ENCODE peak calls at places on chromosomes 3 and 15, in four cellular contexts. One of them, this sample, is unnamed.

GRCh38 chr3:129553771-129554170 is 10.8 kb downstream of the H1-8 start:
- DNase-seq in stimulated activated CD4-positive, alpha-beta T cell treated with anti-CD3 and anti-CD28 coated beads, TNF-alpha, amount 100 ng/mL, for 1 hour: no peak
- DNase-seq in body of pancreas: no peak
- DNase-seq in right cardiac atrium: peak; percentile 79
- DNase-seq in this sample: no peak

GRCh38 chr15:51708013-51708412 is 26.7 kb downstream of the SCG3 start:
- DNase-seq in stimulated activated CD4-positive, alpha-beta T cell treated with anti-CD3 and anti-CD28 coated beads, TNF-alpha, amount 100 ng/mL, for 1 hour: no peak
- DNase-seq in body of pancreas: peak; percentile 29
- DNase-seq in right cardiac atrium: no peak
- DNase-seq in this sample: no peak

GRCh38 chr3:186998937-186999368 is 68.6 kb downstream of the ST6GAL1 start:
- DNase-seq in stimulated activated CD4-positive, alpha-beta T cell treated with anti-CD3 and anti-CD28 coated beads, TNF-alpha, amount 100 ng/mL, for 1 hour: no peak
- DNase-seq in body of pancreas: no peak
- DNase-seq in right cardiac atrium: no peak
- DNase-seq in this sample: no peak

GRCh38 chr3:129106866-129107565 is 14.6 kb downstream of the RAB43 start:
- DNase-seq in stimulated activated CD4-positive, alpha-beta T cell treated with anti-CD3 and anti-CD28 coated beads, TNF-alpha, amount 100 ng/mL, for 1 hour: no peak
- DNase-seq in body of pancreas: peak; percentile 43
- DNase-seq in right cardiac atrium: no peak
- DNase-seq in this sample: no peak

GRCh38 chr3:129745253-129745652 is 138.8 kb upstream of the PLXND1 start:
- DNase-seq in stimulated activated CD4-positive, alpha-beta T cell treated with anti-CD3 and anti-CD28 coated beads, TNF-alpha, amount 100 ng/mL, for 1 hour: no peak
- DNase-seq in body of pancreas: no peak
- DNase-seq in right cardiac atrium: no peak
- DNase-seq in this sample: no peak

GRCh38 chr15:28098766-28099554 is at the start of gene OCA2:
- DNase-seq in stimulated activated CD4-positive, alpha-beta T cell treated with anti-CD3 and anti-CD28 coated beads, TNF-alpha, amount 100 ng/mL, for 1 hour: no peak
- DNase-seq in body of pancreas: peak; percentile 64
- DNase-seq in right cardiac atrium: peak; percentile 89
- DNase-seq in this sample: no peak

GRCh38 chr3:121491683-121492082 is 54.1 kb downstream of the POLQ start:
- DNase-seq in stimulated activated CD4-positive, alpha-beta T cell treated with anti-CD3 and anti-CD28 coated beads, TNF-alpha, amount 100 ng/mL, for 1 hour: no peak
- DNase-seq in body of pancreas: no peak
- DNase-seq in right cardiac atrium: no peak
- DNase-seq in this sample: no peak

GRCh38 chr3:30779686-30780287 is 114.7 kb downstream of the GADL1 start:
- DNase-seq in stimulated activated CD4-positive, alpha-beta T cell treated with anti-CD3 and anti-CD28 coated beads, TNF-alpha, amount 100 ng/mL, for 1 hour: no peak
- DNase-seq in body of pancreas: no peak
- DNase-seq in right cardiac atrium: no peak
- DNase-seq in this sample: no peak

GRCh38 chr3:141011511-141012262 is 39.5 kb upstream of the SPSB4 start:
- DNase-seq in stimulated activated CD4-positive, alpha-beta T cell treated with anti-CD3 and anti-CD28 coated beads, TNF-alpha, amount 100 ng/mL, for 1 hour: peak; percentile 15
- DNase-seq in body of pancreas: peak; percentile 85
- DNase-seq in right cardiac atrium: peak; percentile 92
- DNase-seq in this sample: peak; percentile 72

GRCh38 chr3:79497447-79498111 is 270.2 kb downstream of the ROBO1 start:
- DNase-seq in stimulated activated CD4-positive, alpha-beta T cell treated with anti-CD3 and anti-CD28 coated beads, TNF-alpha, amount 100 ng/mL, for 1 hour: no peak
- DNase-seq in body of pancreas: no peak
- DNase-seq in right cardiac atrium: no peak
- DNase-seq in this sample: no peak

GRCh38 chr15:92629975-92630626 is 25.5 kb downstream of the FAM174B start:
- DNase-seq in stimulated activated CD4-positive, alpha-beta T cell treated with anti-CD3 and anti-CD28 coated beads, TNF-alpha, amount 100 ng/mL, for 1 hour: no peak
- DNase-seq in body of pancreas: no peak
- DNase-seq in right cardiac atrium: no peak
- DNase-seq in this sample: no peak

GRCh38 chr3:16112910-16113504 is 61.5 kb upstream of the GALNT15 start:
- DNase-seq in stimulated activated CD4-positive, alpha-beta T cell treated with anti-CD3 and anti-CD28 coated beads, TNF-alpha, amount 100 ng/mL, for 1 hour: no peak
- DNase-seq in body of pancreas: no peak
- DNase-seq in right cardiac atrium: peak; percentile 41
- DNase-seq in this sample: no peak

GRCh38 chr15:63977102-63977501 is 69.2 kb downstream of the DAPK2 start:
- DNase-seq in stimulated activated CD4-positive, alpha-beta T cell treated with anti-CD3 and anti-CD28 coated beads, TNF-alpha, amount 100 ng/mL, for 1 hour: no peak
- DNase-seq in body of pancreas: no peak
- DNase-seq in right cardiac atrium: no peak
- DNase-seq in this sample: no peak

GRCh38 chr3:8579101-8579500 is 65.5 kb downstream of the SSUH2 start:
- DNase-seq in stimulated activated CD4-positive, alpha-beta T cell treated with anti-CD3 and anti-CD28 coated beads, TNF-alpha, amount 100 ng/mL, for 1 hour: no peak
- DNase-seq in body of pancreas: no peak
- DNase-seq in right cardiac atrium: no peak
- DNase-seq in this sample: no peak

GRCh38 chr15:89958107-89958805 is 42.9 kb upstream of the ZNF710 start:
- DNase-seq in stimulated activated CD4-positive, alpha-beta T cell treated with anti-CD3 and anti-CD28 coated beads, TNF-alpha, amount 100 ng/mL, for 1 hour: no peak
- DNase-seq in body of pancreas: peak; percentile 80
- DNase-seq in right cardiac atrium: no peak
- DNase-seq in this sample: peak; percentile 58

GRCh38 chr3:114351123-114351821 is 57.4 kb downstream of the TIGIT start:
- DNase-seq in stimulated activated CD4-positive, alpha-beta T cell treated with anti-CD3 and anti-CD28 coated beads, TNF-alpha, amount 100 ng/mL, for 1 hour: no peak
- DNase-seq in body of pancreas: no peak
- DNase-seq in right cardiac atrium: peak; percentile 45
- DNase-seq in this sample: no peak

GRCh38 chr15:34790121-34790520 is 5.2 kb downstream of the ACTC1 start:
- DNase-seq in stimulated activated CD4-positive, alpha-beta T cell treated with anti-CD3 and anti-CD28 coated beads, TNF-alpha, amount 100 ng/mL, for 1 hour: no peak
- DNase-seq in body of pancreas: no peak
- DNase-seq in right cardiac atrium: no peak
- DNase-seq in this sample: no peak

GRCh38 chr3:134993011-134993410 is 198.0 kb downstream of the EPHB1 start:
- DNase-seq in stimulated activated CD4-positive, alpha-beta T cell treated with anti-CD3 and anti-CD28 coated beads, TNF-alpha, amount 100 ng/mL, for 1 hour: no peak
- DNase-seq in body of pancreas: no peak
- DNase-seq in right cardiac atrium: no peak
- DNase-seq in this sample: no peak

GRCh38 chr3:188531210-188531609 is 377.3 kb downstream of the LPP start:
- DNase-seq in stimulated activated CD4-positive, alpha-beta T cell treated with anti-CD3 and anti-CD28 coated beads, TNF-alpha, amount 100 ng/mL, for 1 hour: no peak
- DNase-seq in body of pancreas: no peak
- DNase-seq in right cardiac atrium: no peak
- DNase-seq in this sample: no peak

GRCh38 chr15:99729327-99729726 is 3.9 kb downstream of the LYSMD4 start:
- DNase-seq in stimulated activated CD4-positive, alpha-beta T cell treated with anti-CD3 and anti-CD28 coated beads, TNF-alpha, amount 100 ng/mL, for 1 hour: no peak
- DNase-seq in body of pancreas: no peak
- DNase-seq in right cardiac atrium: no peak
- DNase-seq in this sample: no peak